ENCODE peak calls at places on chromosomes 2 and 18, in five cellular contexts. A is BE2C; P is CD8-positive, alpha-beta T cell; O is right atrium auricular region; S is esophagus muscularis mucosa. T is an unnamed sample. For H3K4me1, the result is how much of the 10 kb centered on the place peaks cover.

GRCh38 chr2:227163998-227164744 is at the start of the genes COL4A3 and COL4A4:
- DNase-seq in A (no peak), P (no peak), O (peak), S (peak), T (no peak)

GRCh38 chr2:21194828-21195227 is 71.1 kb downstream of the TDRD15 start:
- DNase-seq in A (no peak), P (no peak), O (no peak), S (no peak), T (no peak)

GRCh38 chr2:216791303-216791702 is 68.6 kb downstream of the TNP1 start:
- DNase-seq in A (no peak), P (no peak), O (no peak), S (no peak), T (no peak)

GRCh38 chr2:30421551-30422436 is 25.3 kb upstream of the LCLAT1 start:
- DNase-seq in A (peak), P (peak), O (no peak), S (no peak), T (peak)

GRCh38 chr2:240919786-240920782 is 13.9 kb downstream of the CROCC2 start:
- DNase-seq in A (peak), P (peak), O (peak), S (no peak), T (no peak)

GRCh38 chr18:57210101-57210661 is 63.3 kb downstream of the BOD1L2 start:
- DNase-seq in A (peak), P (no peak), O (peak), S (peak), T (no peak)

GRCh38 chr2:153299809-153300208 is 178.8 kb downstream of the RPRM start:
- DNase-seq in A (no peak), P (no peak), O (no peak), S (no peak), T (no peak)

GRCh38 chr2:239131521-239131920 is 269.3 kb downstream of the HDAC4 start:
- DNase-seq in A (no peak), P (no peak), O (no peak), S (no peak), T (no peak)

GRCh38 chr2:117411983-117412382 is 402.5 kb upstream of the DDX18 start:
- DNase-seq in A (no peak), P (no peak), O (no peak), S (no peak), T (no peak)

GRCh38 chr18:10950876-10951630 is 198.3 kb downstream of the PIEZO2 start:
- DNase-seq in A (no peak), P (no peak), O (no peak), S (no peak), T (no peak)

GRCh38 chr2:142973160-142973821 is 95.8 kb downstream of the KYNU start:
- DNase-seq in A (no peak), P (no peak), O (no peak), S (no peak), T (no peak)

GRCh38 chr2:36031476-36031875 is 324.1 kb upstream of the CRIM1 start:
- DNase-seq in A (no peak), P (no peak), O (no peak), S (no peak), T (no peak)

GRCh38 chr2:175883586-175884194 is 118.4 kb downstream of the LNPK start:
- DNase-seq in A (no peak), P (no peak), O (no peak), S (no peak), T (no peak)

GRCh38 chr2:71688530-71688929 is 235.2 kb downstream of the DYSF start:
- DNase-seq in A (no peak), P (no peak), O (no peak), S (no peak), T (no peak)

GRCh38 chr18:35289293-35290069 is 548 bp downstream of the ZSCAN30 start:
- DNase-seq in A (no peak), P (no peak), O (no peak), S (no peak), T (no peak)

GRCh38 chr18:79518028-79518682 is 122.4 kb downstream of the NFATC1 start:
- DNase-seq in A (no peak), P (peak), O (no peak), S (no peak), T (no peak)

GRCh38 chr2:20304411-20304810 is 46.2 kb downstream of the PUM2 start:
- DNase-seq in A (no peak), P (no peak), O (no peak), S (no peak), T (no peak)

GRCh38 chr2:109516445-109517117 is 97.2 kb downstream of the SEPTIN10 start:
- DNase-seq in A (peak), P (no peak), O (no peak), S (no peak), T (no peak)

GRCh38 chr2:239950144-239950920 is 74.8 kb downstream of the NDUFA10 start:
- DNase-seq in A (no peak), P (no peak), O (no peak), S (no peak), T (no peak)

GRCh38 chr18:25180974-25181373 is 171.0 kb downstream of the ZNF521 start:
- DNase-seq in A (no peak), P (no peak), O (no peak), S (no peak), T (no peak)

GRCh38 chr2:237315170-237315880 is 98.6 kb downstream of the COL6A3 start:
- DNase-seq in A (peak), P (no peak), O (peak), S (no peak), T (no peak)

GRCh38 chr18:62732631-62733030 is 17.3 kb downstream of the PHLPP1 start:
- DNase-seq in A (no peak), P (no peak), O (no peak), S (no peak), T (no peak)

GRCh38 chr2:134127496-134127895 is 126.4 kb upstream of the MGAT5 start:
- DNase-seq in A (no peak), P (peak), O (no peak), S (no peak), T (peak)

GRCh38 chr2:173354601-173355131 is at the start of gene CDCA7:
- DNase-seq in A (peak), P (peak), O (no peak), S (no peak), T (peak)

GRCh38 chr2:36382472-36382871 is 26.9 kb downstream of the CRIM1 start:
- DNase-seq in A (no peak), P (no peak), O (no peak), S (no peak), T (no peak)

GRCh38 chr2:120758181-120759048 is 22.7 kb downstream of the GLI2 start:
- DNase-seq in A (no peak), P (no peak), O (no peak), S (no peak), T (no peak)

GRCh38 chr2:188884051-188884450 is 90.1 kb upstream of the COL3A1 start:
- DNase-seq in A (no peak), P (no peak), O (no peak), S (no peak), T (no peak)

GRCh38 chr2:239370403-239370802 is 30.4 kb downstream of the HDAC4 start:
- DNase-seq in A (peak), P (no peak), O (no peak), S (no peak), T (no peak)

DNA sequence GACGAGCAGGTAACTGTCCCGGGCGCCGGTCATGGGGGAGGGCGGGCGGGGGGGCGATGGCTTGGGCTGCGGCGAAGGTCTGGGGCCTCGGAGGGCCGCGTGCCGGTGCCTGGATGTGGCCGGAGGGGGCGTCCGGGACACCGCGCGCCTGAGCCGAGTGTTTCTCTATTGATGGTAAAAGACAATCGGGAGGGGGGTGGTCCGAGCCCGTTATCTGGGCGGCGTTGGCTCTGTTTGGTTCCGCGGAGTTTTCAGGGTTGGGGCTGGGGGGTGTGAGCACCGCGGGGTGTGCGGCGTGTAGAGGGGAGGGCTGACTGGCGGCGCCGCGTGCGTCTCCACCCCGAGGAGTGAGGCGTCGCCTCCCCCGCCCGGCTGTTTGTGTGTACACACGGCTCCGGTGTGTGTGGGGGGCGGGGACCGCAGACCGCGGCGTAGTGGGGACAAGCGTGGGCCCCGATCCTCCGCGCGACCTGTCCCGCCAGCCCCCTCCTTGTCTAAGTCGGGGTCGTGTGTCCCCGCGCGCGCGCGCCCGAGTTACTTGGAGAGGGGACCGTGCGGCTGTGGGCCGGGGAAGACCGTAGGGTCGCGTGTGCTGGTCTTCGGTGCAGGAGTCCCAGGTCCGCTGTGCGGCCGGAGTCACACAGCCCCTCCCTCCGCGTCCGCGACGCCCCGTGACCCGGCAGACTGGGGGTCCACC is 1.6 kb downstream of the CTIF start:
- DNase-seq in A (peak), P (peak), O (peak), S (no peak), T (no peak)
- H3K4me1 ChIP-seq in A (under half), P (under half), O (under half), S (half or more), T (under half)

DNA sequence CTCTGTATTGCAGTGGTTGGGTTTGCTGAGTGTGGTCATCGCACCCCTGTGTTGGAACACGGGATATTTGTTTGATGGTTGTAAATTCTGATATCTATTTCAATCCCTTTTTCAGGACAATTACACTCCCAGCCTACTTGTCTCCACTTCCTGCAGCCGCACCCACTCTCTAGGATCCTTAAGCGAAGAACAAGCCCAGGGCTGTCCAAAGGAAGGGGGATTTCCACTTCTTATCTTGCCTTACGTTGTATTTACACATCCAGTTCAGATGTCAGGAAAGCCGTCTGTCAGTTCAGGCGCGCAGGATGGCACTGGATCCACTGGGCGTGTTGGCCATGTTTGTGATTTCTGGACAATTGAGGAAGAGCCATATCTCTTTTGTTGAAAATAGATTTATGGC is 834.5 kb upstream of the SALL3 start:
- DNase-seq in A (no peak), P (no peak), O (no peak), S (no peak), T (no peak)
- H3K4me1 ChIP-seq in A (under half), P (under half), O (under half), S (under half), T (under half)

GRCh38 chr2:55846426-55846825 is 77.2 kb downstream of the EFEMP1 start:
- DNase-seq in A (no peak), P (no peak), O (no peak), S (no peak), T (no peak)

GRCh38 chr2:55843096-55843991 is 80.2 kb downstream of the EFEMP1 start:
- DNase-seq in A (no peak), P (no peak), O (no peak), S (no peak), T (no peak)

GRCh38 chr2:55843992-55844345 is 79.6 kb downstream of the EFEMP1 start:
- DNase-seq in A (no peak), P (no peak), O (no peak), S (no peak), T (no peak)

DNA sequence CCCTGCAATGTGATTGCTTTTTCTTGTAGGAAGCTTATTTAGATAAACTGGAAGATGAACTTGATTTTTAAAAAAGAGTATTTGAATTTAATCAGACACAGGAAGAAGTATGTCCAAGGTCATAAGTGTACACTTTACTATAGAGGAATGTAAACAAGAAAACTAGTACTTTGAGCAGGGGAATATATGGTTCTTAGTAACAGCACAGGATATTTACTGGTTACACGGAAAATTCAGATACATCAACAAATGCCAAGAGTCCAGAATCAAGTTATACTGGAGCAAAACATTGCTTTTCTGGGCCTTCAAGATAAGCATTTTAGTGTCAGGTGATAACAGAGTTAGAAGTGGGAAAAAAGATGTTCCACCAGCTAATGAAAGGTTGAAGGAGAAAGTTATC is 75.5 kb downstream of the EFEMP1 start:
- DNase-seq in A (no peak), P (no peak), O (no peak), S (no peak), T (no peak)
- H3K4me1 ChIP-seq in A (under half), P (under half), O (under half), S (under half), T (under half)

DNA sequence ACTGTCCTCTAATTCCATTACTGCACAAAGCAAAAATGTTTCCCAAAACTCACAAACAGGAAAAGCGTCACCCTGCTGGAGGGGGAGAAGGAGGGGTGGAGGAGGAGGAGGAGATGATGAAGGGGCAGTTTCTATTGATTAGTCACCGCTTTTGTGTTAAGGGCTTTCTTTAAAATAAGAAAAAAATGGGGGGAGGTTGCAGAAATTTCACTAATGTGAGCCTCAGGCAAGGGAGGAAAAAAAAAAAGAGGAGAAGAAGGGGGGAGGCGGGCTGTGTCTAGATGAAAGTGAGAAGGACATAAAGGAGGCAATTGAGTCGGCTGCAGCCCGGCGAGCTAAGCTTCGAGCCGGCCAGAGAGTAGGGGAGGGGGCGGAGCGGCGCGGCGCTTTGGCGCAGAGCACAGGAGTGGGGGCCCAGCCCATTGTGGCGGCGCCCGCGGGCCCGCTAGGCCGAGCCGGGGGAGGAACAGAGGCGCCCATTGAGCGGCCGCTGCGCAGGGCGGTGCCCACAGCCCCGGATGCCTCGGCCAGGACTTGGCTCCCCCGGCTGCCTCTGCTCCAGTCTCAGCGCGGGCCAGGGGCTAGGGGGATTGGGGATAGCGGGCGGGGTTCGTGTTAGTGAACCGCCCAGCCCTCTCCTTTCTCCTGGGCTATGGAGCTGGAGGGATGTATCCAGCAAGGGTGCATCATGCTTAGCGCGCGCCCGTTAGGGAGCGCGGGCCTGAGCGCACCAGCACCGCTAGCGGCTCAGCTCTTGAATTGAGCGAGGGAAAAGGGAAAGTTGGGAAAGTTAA is 7.9 kb downstream of the PAX3 start:
- DNase-seq in A (no peak), P (no peak), O (no peak), S (peak), T (no peak)
- H3K4me1 ChIP-seq in A (under half), P (under half), O (under half), S (under half), T (under half)

GRCh38 chr18:2967820-2968219 is 45.1 kb downstream of the LPIN2 start:
- DNase-seq in A (no peak), P (no peak), O (no peak), S (no peak), T (no peak)

GRCh38 chr18:2970344-2970743 is 42.6 kb downstream of the LPIN2 start:
- DNase-seq in A (no peak), P (no peak), O (no peak), S (no peak), T (no peak)

GRCh38 chr18:2968559-2968958 is 44.4 kb downstream of the LPIN2 start:
- DNase-seq in A (no peak), P (no peak), O (no peak), S (no peak), T (no peak)

GRCh38 chr18:2970762-2971659 is 41.9 kb downstream of the LPIN2 start:
- DNase-seq in A (no peak), P (no peak), O (no peak), S (no peak), T (peak)

GRCh38 chr18:2969695-2970094 is 43.2 kb downstream of the LPIN2 start:
- DNase-seq in A (no peak), P (no peak), O (no peak), S (no peak), T (no peak)
- H3K4me1 ChIP-seq in A (under half), P (half or more), O (half or more), S (half or more), T (half or more)